ENCODE peak calls at places on chromosomes 4 and X, in four cellular contexts. N is endothelial cell of umbilical vein, F is upper lobe of left lung, W is breast epithelium. X is an unnamed sample.

GRCh38 chr4:115537387-115537786 is 424.0 kb upstream of the NDST4 start:
- DNase-seq in N (no peak), F (no peak), W (no peak), X (no peak)

GRCh38 chr4:150297861-150298474 is 219.7 kb downstream of the DCLK2 start:
- DNase-seq in N (peak), F (no peak), W (no peak), X (peak)

GRCh38 chrX:20397587-20397986 is 130.9 kb upstream of the RPS6KA3 start:
- DNase-seq in N (no peak), F (no peak), W (no peak), X (no peak)

GRCh38 chr4:124804584-124804983 is 92.1 kb upstream of the ANKRD50 start:
- DNase-seq in N (no peak), F (no peak), W (no peak), X (no peak)

GRCh38 chr4:168528131-168528949 is 31.5 kb downstream of the PALLD start:
- DNase-seq in N (no peak), F (no peak), W (no peak), X (no peak)

GRCh38 chrX:40111868-40112267 is 14.1 kb upstream of the BCOR start:
- DNase-seq in N (no peak), F (no peak), W (no peak), X (no peak)

GRCh38 chr4:176302283-176303275 is 17.2 kb upstream of the SPCS3 start:
- DNase-seq in N (no peak), F (no peak), W (no peak), X (no peak)

GRCh38 chrX:80550722-80551121 is 130.5 kb downstream of the TENT5D start:
- DNase-seq in N (no peak), F (no peak), W (no peak), X (no peak)

GRCh38 chr4:176539785-176540175 is 220.0 kb downstream of the SPCS3 start:
- DNase-seq in N (no peak), F (no peak), W (no peak), X (no peak)

GRCh38 chr4:38681283-38682066 is 17.5 kb downstream of the KLF3 start:
- DNase-seq in N (no peak), F (no peak), W (no peak), X (no peak)

GRCh38 chrX:69674891-69675290 is 59.0 kb downstream of the EDA start:
- DNase-seq in N (no peak), F (no peak), W (no peak), X (no peak)

GRCh38 chr4:151930372-151930771 is 169.6 kb upstream of the GATB start:
- DNase-seq in N (no peak), F (no peak), W (no peak), X (no peak)

GRCh38 chrX:152861116-152861515 is 30.3 kb downstream of the NSDHL start:
- DNase-seq in N (no peak), F (no peak), W (no peak), X (no peak)

GRCh38 chrX:110847334-110847733 is 51.7 kb upstream of the CHRDL1 start:
- DNase-seq in N (peak), F (no peak), W (no peak), X (no peak)

GRCh38 chrX:150100261-150100660 is 162.0 kb upstream of the EOLA2 start:
- DNase-seq in N (no peak), F (no peak), W (no peak), X (no peak)

GRCh38 chrX:132602701-132603100 is 113.9 kb upstream of the MBNL3 start:
- DNase-seq in N (no peak), F (no peak), W (no peak), X (no peak)

GRCh38 chr4:116397291-116397690 is 688.1 kb downstream of the TRAM1L1 start:
- DNase-seq in N (no peak), F (no peak), W (no peak), X (no peak)

GRCh38 chr4:40199999-40200880 is 3.4 kb downstream of the RHOH start:
- DNase-seq in N (no peak), F (peak), W (no peak), X (peak)

GRCh38 chrX:110509778-110510510 is 151.3 kb downstream of the RTL9 start:
- DNase-seq in N (no peak), F (no peak), W (no peak), X (no peak)

GRCh38 chr4:998096-998691 is 5.0 kb upstream of the SLC26A1 start:
- DNase-seq in N (no peak), F (no peak), W (no peak), X (no peak)

DNA sequence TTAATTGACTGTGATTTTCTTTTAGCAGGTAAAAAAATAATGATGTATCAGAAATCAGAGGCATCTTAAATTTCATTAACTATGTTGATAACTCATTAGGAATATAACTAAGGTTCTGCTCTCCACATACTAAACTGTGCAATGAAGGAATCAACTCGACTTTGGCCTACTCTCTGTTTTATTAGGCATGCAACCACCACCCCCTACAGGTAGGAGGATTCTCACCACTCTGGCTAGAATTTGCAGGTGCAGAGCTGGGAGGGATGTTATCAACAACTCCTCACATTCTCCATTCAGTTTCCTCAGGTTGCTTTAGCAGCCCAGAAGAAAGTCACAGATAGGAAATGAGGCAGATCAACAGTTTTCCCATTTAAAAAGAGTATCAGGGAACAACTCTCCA is 160.1 kb downstream of the COX18 start:
- DNase-seq in N (no peak), F (peak), W (no peak), X (no peak)
- TF ChIP-seq POLR2AphosphoS5 in N (no peak), F (no peak), W (no peak), X (no peak)

GRCh38 chr4:97139796-97140195 is 1003.5 kb downstream of the STPG2 start:
- DNase-seq in N (no peak), F (no peak), W (no peak), X (no peak)

GRCh38 chr4:97142405-97142804 is 1000.9 kb downstream of the STPG2 start:
- DNase-seq in N (no peak), F (no peak), W (no peak), X (no peak)

GRCh38 chr4:97144199-97144598 is 999.1 kb downstream of the STPG2 start:
- DNase-seq in N (no peak), F (no peak), W (no peak), X (no peak)

GRCh38 chr4:97142893-97143292 is 1000.4 kb downstream of the STPG2 start:
- DNase-seq in N (no peak), F (no peak), W (no peak), X (no peak)
- TF ChIP-seq POLR2AphosphoS5 in N (no peak), F (no peak), W (no peak), X (no peak)

GRCh38 chr4:173500841-173501591 is 29.0 kb downstream of the HAND2 start:
- DNase-seq in N (no peak), F (no peak), W (no peak), X (no peak)
- TF ChIP-seq POLR2AphosphoS5 in N (no peak), F (no peak), W (no peak), X (no peak)

GRCh38 chr4:54658321-54659093 is 750 bp downstream of the KIT start:
- DNase-seq in N (peak), F (peak), W (peak), X (peak)
- TF ChIP-seq POLR2AphosphoS5 in N (no peak), F (no peak), W (peak), X (no peak)

GRCh38 chrX:115344885-115345653 is 55.6 kb downstream of the LUZP4 start:
- DNase-seq in N (peak), F (peak), W (peak), X (peak)
- TF ChIP-seq POLR2AphosphoS5 in N (no peak), F (no peak), W (peak), X (no peak)

GRCh38 chr4:11908712-11909111 is 480.0 kb upstream of the HS3ST1 start:
- DNase-seq in N (no peak), F (no peak), W (no peak), X (no peak)

GRCh38 chr4:11908205-11908604 is 479.5 kb upstream of the HS3ST1 start:
- DNase-seq in N (no peak), F (no peak), W (no peak), X (no peak)

GRCh38 chr4:11904991-11905760 is 476.5 kb upstream of the HS3ST1 start:
- DNase-seq in N (peak), F (no peak), W (no peak), X (no peak)

GRCh38 chr4:11900277-11900676 is 471.6 kb upstream of the HS3ST1 start:
- DNase-seq in N (no peak), F (no peak), W (no peak), X (no peak)

GRCh38 chr4:11904117-11904535 is 475.4 kb upstream of the HS3ST1 start:
- DNase-seq in N (peak), F (peak), W (no peak), X (peak)
- TF ChIP-seq POLR2AphosphoS5 in N (peak), F (peak), W (no peak), X (no peak)

GRCh38 chr4:17561195-17561909 is 15.6 kb upstream of the LAP3 start:
- DNase-seq in N (no peak), F (no peak), W (no peak), X (no peak)

GRCh38 chr4:17562157-17562556 is 14.8 kb upstream of the LAP3 start:
- DNase-seq in N (no peak), F (no peak), W (no peak), X (no peak)

GRCh38 chr4:17559709-17560048 is 17.3 kb upstream of the LAP3 start:
- DNase-seq in N (no peak), F (no peak), W (no peak), X (no peak)

GRCh38 chr4:17558941-17559708 is 17.9 kb upstream of the LAP3 start:
- DNase-seq in N (no peak), F (no peak), W (no peak), X (no peak)

DNA sequence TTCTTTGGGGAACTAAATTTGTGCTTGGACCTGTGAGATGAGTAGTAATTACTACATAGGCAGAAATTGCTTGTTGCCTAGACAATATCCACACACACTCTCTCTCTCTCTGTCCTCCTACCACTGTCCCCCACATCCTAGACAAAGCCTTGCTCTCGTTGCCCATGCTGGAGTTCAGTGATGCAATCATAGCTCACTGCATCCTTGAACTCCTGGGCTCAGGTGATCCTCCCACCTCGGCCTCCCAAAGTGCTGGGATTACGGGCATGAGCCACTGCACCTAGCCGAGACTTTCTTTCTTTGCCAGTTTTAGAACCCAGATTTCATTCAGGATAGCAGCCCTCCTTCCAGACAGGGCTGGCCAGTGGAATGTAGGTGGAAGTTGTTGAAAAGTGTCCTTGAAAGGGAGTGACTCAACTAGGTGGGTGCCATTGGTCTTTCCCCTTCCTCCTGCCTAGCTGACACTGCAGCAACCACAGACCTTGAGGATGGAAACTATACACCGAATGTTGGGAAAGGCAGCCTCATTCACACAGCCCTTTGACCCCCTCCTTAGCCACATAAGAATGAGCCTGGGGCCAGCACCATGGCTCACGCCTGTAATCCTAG is 16.8 kb upstream of the LAP3 start:
- DNase-seq in N (no peak), F (no peak), W (no peak), X (no peak)
- TF ChIP-seq POLR2AphosphoS5 in N (no peak), F (no peak), W (no peak), X (no peak)

GRCh38 chr4:140004580-140005314 is 149.2 kb downstream of the MAML3 start:
- DNase-seq in N (peak), F (peak), W (peak), X (no peak)
- TF ChIP-seq POLR2AphosphoS5 in N (no peak), F (no peak), W (no peak), X (no peak)

X was measured in transverse colon.